ENCODE peak calls at places on chromosomes 5 and 9, in four cellular contexts. One of them, this sample, is unnamed.

GRCh38 chr9:565528-565927 is 276.0 kb upstream of the DMRT1 start:
- DNase-seq in islet precursor cell: no peak
- DNase-seq in fibroblast of gingiva: no peak
- DNase-seq in heart left ventricle: no peak
- DNase-seq in this sample: no peak

GRCh38 chr5:66560371-66560770 is 35.8 kb upstream of the MAST4 start:
- DNase-seq in islet precursor cell: no peak
- DNase-seq in fibroblast of gingiva: no peak
- DNase-seq in heart left ventricle: no peak
- DNase-seq in this sample: no peak

GRCh38 chr5:31270396-31270795 is 76.9 kb downstream of the CDH6 start:
- DNase-seq in islet precursor cell: no peak
- DNase-seq in fibroblast of gingiva: no peak
- DNase-seq in heart left ventricle: no peak
- DNase-seq in this sample: no peak

GRCh38 chr5:124043456-124043855 is 531.5 kb downstream of the CSNK1G3 start:
- DNase-seq in islet precursor cell: no peak
- DNase-seq in fibroblast of gingiva: no peak
- DNase-seq in heart left ventricle: no peak
- DNase-seq in this sample: no peak

GRCh38 chr5:98514106-98514665 is 259.3 kb upstream of the RGMB start:
- DNase-seq in islet precursor cell: no peak
- DNase-seq in fibroblast of gingiva: peak
- DNase-seq in heart left ventricle: no peak
- DNase-seq in this sample: no peak

GRCh38 chr5:120139039-120139438 is 325.1 kb upstream of the PRR16 start:
- DNase-seq in islet precursor cell: no peak
- DNase-seq in fibroblast of gingiva: peak
- DNase-seq in heart left ventricle: no peak
- DNase-seq in this sample: no peak

GRCh38 chr5:136729901-136730355 is 364.6 kb upstream of the TRPC7 start:
- DNase-seq in islet precursor cell: no peak
- DNase-seq in fibroblast of gingiva: no peak
- DNase-seq in heart left ventricle: no peak
- DNase-seq in this sample: no peak

GRCh38 chr9:89390578-89390977 is 72.3 kb downstream of the SECISBP2 start:
- DNase-seq in islet precursor cell: no peak
- DNase-seq in fibroblast of gingiva: no peak
- DNase-seq in heart left ventricle: no peak
- DNase-seq in this sample: no peak

GRCh38 chr9:106830527-106831140 is 32.3 kb upstream of the ZNF462 start:
- DNase-seq in islet precursor cell: no peak
- DNase-seq in fibroblast of gingiva: no peak
- DNase-seq in heart left ventricle: no peak
- DNase-seq in this sample: no peak

GRCh38 chr9:134186471-134187109 is 22.2 kb upstream of the RNU6ATAC start:
- DNase-seq in islet precursor cell: no peak
- DNase-seq in fibroblast of gingiva: peak
- DNase-seq in heart left ventricle: peak
- DNase-seq in this sample: peak

GRCh38 chr5:94508421-94509148 is 109.8 kb downstream of the KIAA0825 start:
- DNase-seq in islet precursor cell: no peak
- DNase-seq in fibroblast of gingiva: peak
- DNase-seq in heart left ventricle: no peak
- DNase-seq in this sample: no peak

GRCh38 chr9:125260564-125260963 is 1.1 kb upstream of the GAPVD1 start:
- DNase-seq in islet precursor cell: no peak
- DNase-seq in fibroblast of gingiva: peak
- DNase-seq in heart left ventricle: no peak
- DNase-seq in this sample: no peak

GRCh38 chr9:98276907-98277469 is 21.5 kb upstream of the TBC1D2 start:
- DNase-seq in islet precursor cell: no peak
- DNase-seq in fibroblast of gingiva: no peak
- DNase-seq in heart left ventricle: no peak
- DNase-seq in this sample: no peak

This sample was measured in right lobe of liver.